ENCODE peak calls at places on chromosomes 5 and 9, in four cellular contexts. O is H1, K is HCT116, M is K562. T is an unnamed sample.

GRCh38 chr5:129771058-129771838 is 23.4 kb downstream of the MINAR2 start:
- DNase-seq in O (peak; percentile 70), M (peak; percentile 49), K (peak; percentile 56), T (peak; percentile 65)

GRCh38 chr5:398475-399295 is 44.3 kb upstream of the EXOC3 start:
- DNase-seq in O (peak; percentile 52), K (no peak), M (no peak), T (peak; percentile 56)

GRCh38 chr5:74342189-74342588 is 298.3 kb downstream of the ENC1 start:
- DNase-seq in M (no peak), K (no peak), O (no peak), T (no peak)

GRCh38 chr5:2576823-2577222 is 174.7 kb downstream of the IRX2 start:
- DNase-seq in O (no peak), K (no peak), M (no peak), T (no peak)

GRCh38 chr9:131807131-131807990 is 67.5 kb upstream of the RAPGEF1 start:
- DNase-seq in K (no peak), O (peak; percentile 77), M (no peak), T (peak; percentile 73)

GRCh38 chr5:34977934-34978616 is 48.7 kb downstream of the DNAJC21 start:
- DNase-seq in M (no peak), K (no peak), O (no peak), T (no peak)

GRCh38 chr9:123637940-123638634 is 282.1 kb downstream of the CRB2 start:
- DNase-seq in K (no peak), M (peak; percentile 20), O (no peak), T (no peak)

GRCh38 chr5:78544531-78545200 is 103.9 kb downstream of the LHFPL2 start:
- DNase-seq in M (no peak), O (no peak), K (no peak), T (no peak)

GRCh38 chr5:149775785-149776184 is 45.7 kb downstream of the PPARGC1B start:
- DNase-seq in O (no peak), M (peak; percentile 68), K (peak; percentile 54), T (no peak)

GRCh38 chr9:131370638-131371037 is 23.2 kb upstream of the PRRC2B start:
- DNase-seq in M (no peak), O (no peak), K (no peak), T (no peak)

GRCh38 chr5:151585970-151586369 is 5.2 kb downstream of the FAT2 start:
- DNase-seq in M (no peak), O (no peak), K (no peak), T (no peak)

GRCh38 chr9:88535226-88535931 is 401 bp downstream of the NXNL2 start:
- DNase-seq in O (no peak), K (no peak), M (no peak), T (peak; percentile 55)

GRCh38 chr9:121675381-121675780 is 23.9 kb downstream of the DAB2IP start:
- DNase-seq in K (no peak), M (no peak), O (no peak), T (no peak)

GRCh38 chr9:131728961-131729360 is 10.9 kb downstream of the RAPGEF1 start:
- DNase-seq in M (no peak), O (no peak), K (no peak), T (no peak)

GRCh38 chr9:21853414-21853813 is 51.0 kb downstream of the MTAP start:
- DNase-seq in K (no peak), O (no peak), M (no peak), T (no peak)

GRCh38 chr9:16360247-16360646 is 510.2 kb downstream of the BNC2 start:
- DNase-seq in O (no peak), K (no peak), M (no peak), T (no peak)

GRCh38 chr5:74866653-74867162 is 521 bp upstream of the FAM169A start:
- DNase-seq in M (no peak), K (no peak), O (peak; percentile 73), T (peak; percentile 50)

GRCh38 chr5:76548525-76549229 is 74.5 kb downstream of the F2RL2 start:
- DNase-seq in K (no peak), M (no peak), O (no peak), T (no peak)

GRCh38 chr9:121837113-121838010 is 185.9 kb downstream of the DAB2IP start:
- DNase-seq in O (peak; percentile 42), M (no peak), K (no peak), T (no peak)

GRCh38 chr5:152462021-152462721 is 57.1 kb upstream of the NMUR2 start:
- DNase-seq in M (no peak), O (no peak), K (no peak), T (no peak)

GRCh38 chr5:147437161-147437596 is 72.7 kb downstream of the DPYSL3 start:
- DNase-seq in K (no peak), M (no peak), O (no peak), T (no peak)

GRCh38 chr9:79570449-79571308 is 1.1 kb upstream of the TLE4 start:
- DNase-seq in K (no peak), M (peak; percentile 16), O (peak; percentile 80), T (peak; percentile 63)

GRCh38 chr9:115522928-115523327 is 405.0 kb upstream of the TNC start:
- DNase-seq in K (no peak), M (no peak), O (no peak), T (no peak)
- TF ChIP-seq ATF3 in K (no peak), M (no peak), O (no peak), T (no peak)

DNA sequence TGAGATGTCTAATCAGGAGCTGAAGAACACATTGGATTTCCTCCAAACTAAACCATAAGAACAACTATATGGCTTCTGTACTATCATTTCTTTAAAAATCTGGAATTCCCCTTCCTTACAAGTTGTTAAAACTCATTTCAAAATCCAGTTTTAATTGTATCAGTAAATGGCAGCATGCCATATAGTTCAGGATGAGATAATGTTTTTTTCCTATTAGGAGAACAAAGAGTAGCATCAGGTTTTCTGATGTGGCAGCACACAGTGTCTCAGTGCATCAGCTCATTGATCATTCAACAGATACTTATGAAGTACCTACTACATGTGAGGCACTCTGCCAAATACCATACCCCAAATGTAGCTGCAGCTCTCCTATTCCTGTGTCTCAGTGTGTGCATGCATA is 161.1 kb downstream of the EPB41L4A start:
- DNase-seq in K (no peak), M (no peak), O (no peak), T (no peak)
- TF ChIP-seq MAX in K (no peak), M (no peak), O (no peak), T (no peak)

GRCh38 chr9:135980926-135981630 is 19.9 kb upstream of the UBAC1 start:
- DNase-seq in K (no peak), M (no peak), O (no peak), T (no peak)

GRCh38 chr9:135976944-135977343 is 15.8 kb upstream of the UBAC1 start:
- DNase-seq in M (no peak), O (no peak), K (no peak), T (no peak)

GRCh38 chr9:135979472-135980166 is 18.4 kb upstream of the UBAC1 start:
- DNase-seq in M (no peak), K (no peak), O (no peak), T (no peak)

GRCh38 chr9:135976531-135976930 is 15.4 kb upstream of the UBAC1 start:
- DNase-seq in O (no peak), K (no peak), M (no peak), T (no peak)

GRCh38 chr9:135978650-135979461 is 17.7 kb upstream of the UBAC1 start:
- DNase-seq in O (no peak), M (no peak), K (no peak), T (no peak)
- TF ChIP-seq ATF3 in O (no peak), M (no peak), K (no peak), T (no peak)

DNA sequence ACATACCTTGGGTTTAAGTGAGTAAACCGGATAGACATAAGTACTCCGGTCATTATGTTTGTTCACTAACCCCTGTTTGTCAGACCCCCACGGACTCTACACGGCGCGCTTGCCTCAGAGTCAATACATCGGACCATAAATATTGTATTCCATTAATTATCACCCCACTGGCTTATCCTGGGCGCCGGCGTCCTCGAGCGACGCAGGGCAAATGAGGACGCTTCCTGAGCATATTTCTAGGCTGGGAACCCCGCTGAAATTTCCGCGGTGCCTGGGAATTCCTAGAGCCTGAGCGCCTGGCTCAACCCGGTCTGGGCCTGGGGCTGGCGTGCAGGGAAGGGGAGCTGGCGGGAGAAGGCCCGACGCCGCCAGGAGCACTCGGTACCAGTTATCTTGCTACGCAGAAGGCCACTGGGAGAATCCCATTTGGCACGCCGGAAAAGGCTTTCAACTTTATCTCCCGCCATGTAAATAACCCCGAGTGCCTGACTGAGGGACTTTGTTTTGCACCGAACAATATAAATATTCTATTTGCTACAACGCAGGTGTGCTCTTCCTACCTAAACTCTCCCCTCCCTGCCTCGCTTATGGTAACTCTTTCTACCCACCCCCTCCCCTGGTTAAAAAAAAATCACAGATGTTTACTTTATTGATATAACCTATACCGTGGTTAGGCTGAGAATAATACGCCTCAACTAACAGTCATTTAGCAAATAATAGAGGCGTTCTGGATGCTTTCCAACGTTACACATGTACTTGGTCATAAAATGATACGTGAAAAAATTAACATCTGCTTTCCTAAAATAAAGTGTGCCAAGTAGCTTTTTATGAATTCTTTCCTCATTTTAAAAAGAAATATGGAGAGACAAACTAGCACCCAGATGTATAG is 19.5 kb downstream of the NR2F1 start:
- DNase-seq in O (peak; percentile 67), M (no peak), K (no peak), T (peak; percentile 77)
- TF ChIP-seq MAX in O (peak; percentile 12), M (no peak), K (no peak), T (no peak)

GRCh38 chr5:115431116-115431515 is 113.5 kb downstream of the FEM1C start:
- DNase-seq in K (no peak), O (no peak), M (no peak), T (no peak)

GRCh38 chr5:115429345-115429940 is 115.1 kb downstream of the FEM1C start:
- DNase-seq in M (no peak), K (no peak), O (no peak), T (no peak)

GRCh38 chr5:115428676-115429075 is 115.9 kb downstream of the FEM1C start:
- DNase-seq in M (no peak), O (no peak), K (no peak), T (no peak)

GRCh38 chr5:115428248-115428647 is 116.3 kb downstream of the FEM1C start:
- DNase-seq in O (no peak), M (no peak), K (no peak), T (no peak)

DNA sequence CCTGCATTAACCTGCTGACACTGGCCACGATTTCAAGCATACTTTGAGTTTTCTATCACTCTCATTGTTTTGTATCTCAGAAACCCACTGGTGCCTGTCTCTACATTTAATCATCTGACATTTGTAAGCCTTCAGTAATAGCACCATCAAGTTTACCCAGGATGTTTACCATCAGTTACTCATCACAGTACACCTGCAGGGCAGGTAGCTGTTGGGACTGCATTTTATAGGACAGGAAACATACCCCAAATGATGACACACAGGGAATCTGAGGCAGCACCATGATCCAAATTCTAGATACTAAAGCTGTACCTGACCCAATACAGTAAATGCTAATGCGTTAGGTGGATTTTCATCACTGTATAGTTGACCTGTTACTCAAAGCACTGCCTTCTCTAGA is 114.2 kb downstream of the FEM1C start:
- DNase-seq in M (no peak), K (no peak), O (no peak), T (no peak)
- TF ChIP-seq ATF3 in M (no peak), K (no peak), O (no peak), T (no peak)

GRCh38 chr5:57988808-57989207 is 471.1 kb downstream of the PLK2 start:
- DNase-seq in O (no peak), K (no peak), M (no peak), T (no peak)

GRCh38 chr5:57989378-57989777 is 470.5 kb downstream of the PLK2 start:
- DNase-seq in O (no peak), K (no peak), M (no peak), T (no peak)

DNA sequence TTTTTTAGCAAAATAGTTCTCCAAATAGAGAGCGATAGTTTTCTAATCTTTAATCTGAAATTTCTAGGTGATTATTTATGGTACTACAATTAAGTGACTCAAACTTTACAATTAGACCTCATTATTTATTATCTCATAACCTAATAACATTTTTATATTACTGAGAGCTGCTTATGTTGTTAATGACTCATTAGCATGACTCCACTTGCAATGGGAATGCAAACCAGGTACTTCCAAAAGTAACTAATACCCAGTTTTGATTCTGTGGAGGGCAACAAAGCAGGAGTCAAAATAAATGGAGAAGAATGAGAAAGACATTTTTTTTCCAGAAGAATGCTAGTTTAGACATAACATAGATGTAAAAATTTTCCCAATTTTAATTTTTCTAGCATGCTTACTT is 466.0 kb downstream of the PLK2 start:
- DNase-seq in K (no peak), O (no peak), M (no peak), T (no peak)
- TF ChIP-seq MAX in K (no peak), O (no peak), M (no peak), T (no peak)

T was measured in WTC11.